ENCODE peak calls at places on chromosomes 6 and 20, in seven cellular contexts. R is Panc1, K is stomach, N is H1, E is HepG2, J is transverse colon, T is prostate gland. Z is an unnamed sample.

GRCh38 chr20:45857836-45858250 is 429 bp downstream of the ZSWIM3 start:
- DNase-seq in R (no peak), K (no peak), N (no peak), E (no peak), J (no peak), T (no peak), Z (peak)

GRCh38 chr6:35543459-35544193 is 30.9 kb upstream of the TULP1 start:
- DNase-seq in R (no peak), K (no peak), N (no peak), E (no peak), J (no peak), T (no peak), Z (no peak)

GRCh38 chr6:146542881-146543210 is 787 bp upstream of the RAB32 start:
- DNase-seq in R (no peak), K (no peak), N (no peak), E (no peak), J (no peak), T (no peak), Z (no peak)

GRCh38 chr20:4613718-4614620 is 107.7 kb upstream of the PRND start:
- DNase-seq in R (peak), K (peak), N (peak), E (peak), J (peak), T (no peak), Z (peak)

GRCh38 chr6:25229671-25230321 is 49.4 kb upstream of the CARMIL1 start:
- DNase-seq in R (no peak), K (no peak), N (no peak), E (no peak), J (no peak), T (no peak), Z (no peak)

GRCh38 chr6:54262956-54263355 is 45.3 kb upstream of the TINAG start:
- DNase-seq in R (no peak), K (no peak), N (no peak), E (no peak), J (no peak), T (no peak), Z (no peak)

GRCh38 chr6:68967549-68968300 is 332.6 kb downstream of the ADGRB3 start:
- DNase-seq in R (peak), K (peak), N (peak), E (peak), J (peak), T (peak), Z (peak)

GRCh38 chr6:169121013-169121412 is 132.6 kb downstream of the THBS2 start:
- DNase-seq in R (no peak), K (no peak), N (no peak), E (no peak), J (no peak), T (no peak), Z (no peak)

GRCh38 chr6:170291271-170292110 is 613 bp upstream of the DLL1 start:
- DNase-seq in R (no peak), K (peak), N (peak), E (no peak), J (peak), T (peak), Z (no peak)
- TF ChIP-seq POLR2AphosphoS5 in R (no peak), K (no peak), N (no peak), E (no peak), J (no peak), T (peak), Z (no peak)

DNA sequence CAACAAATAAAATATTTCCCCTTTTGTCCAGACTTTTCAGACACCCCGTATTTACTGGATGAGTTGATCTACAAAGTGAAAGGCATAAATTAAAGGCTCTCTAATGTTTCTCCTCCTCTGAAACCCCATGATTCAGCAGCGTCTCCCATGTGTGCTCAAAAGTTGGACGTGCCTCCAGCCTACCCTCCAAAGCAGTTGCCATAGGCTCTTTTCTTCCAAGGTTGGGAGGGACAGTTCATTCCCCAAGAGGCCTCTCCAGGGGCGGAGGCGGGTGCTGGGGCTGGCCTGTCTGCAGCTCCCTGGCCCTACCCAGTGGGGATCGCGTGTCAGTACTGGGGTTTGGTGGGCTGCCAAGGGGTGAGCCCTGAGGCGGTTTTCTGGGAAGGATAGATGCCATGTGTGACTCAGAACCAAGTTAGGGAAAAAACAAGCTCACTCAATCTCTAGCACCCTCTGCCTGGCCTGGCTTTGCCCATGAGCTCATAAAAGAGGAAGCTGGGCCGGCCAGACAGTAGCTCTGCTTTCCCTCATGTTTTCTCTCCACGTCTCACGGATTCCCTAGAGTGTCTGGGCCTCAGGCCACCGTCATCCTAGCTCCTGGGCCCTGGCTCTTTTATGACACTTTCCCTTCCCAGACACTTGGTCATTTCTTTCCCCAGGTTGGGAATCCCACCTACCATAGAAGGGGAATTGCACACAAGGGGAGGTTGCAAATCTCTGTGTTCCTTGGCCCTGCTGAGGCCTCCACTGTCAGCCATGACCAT is 8.0 kb upstream of the IER3 start:
- DNase-seq in R (peak), K (peak), N (no peak), E (no peak), J (peak), T (peak), Z (no peak)
- TF ChIP-seq POLR2AphosphoS5 in R (peak), K (peak), N (no peak), E (no peak), J (peak), T (peak), Z (no peak)

DNA sequence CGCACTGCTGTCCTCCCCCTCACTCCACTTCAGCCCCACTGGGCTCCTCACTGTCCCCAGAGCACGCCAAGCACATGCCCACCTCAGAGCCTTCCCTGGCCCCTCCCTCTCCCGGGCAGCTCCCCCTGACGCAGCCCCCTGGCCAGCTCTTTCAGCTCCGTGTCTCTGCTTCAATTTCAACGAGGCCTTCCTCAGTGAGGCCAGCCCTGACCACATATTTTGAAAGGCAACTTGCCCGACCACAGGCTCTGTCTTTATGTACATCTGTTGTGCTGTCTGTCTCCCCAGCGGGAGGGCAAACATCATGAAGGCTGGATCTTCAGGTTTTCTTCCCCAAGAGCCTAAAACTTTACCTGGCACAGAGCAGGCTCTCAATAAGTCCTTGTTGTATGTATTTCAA is 44.6 kb downstream of the JPH2 start:
- DNase-seq in R (no peak), K (no peak), N (no peak), E (no peak), J (no peak), T (no peak), Z (no peak)
- TF ChIP-seq POLR2AphosphoS5 in R (no peak), K (no peak), N (no peak), E (no peak), J (no peak), T (no peak), Z (no peak)

DNA sequence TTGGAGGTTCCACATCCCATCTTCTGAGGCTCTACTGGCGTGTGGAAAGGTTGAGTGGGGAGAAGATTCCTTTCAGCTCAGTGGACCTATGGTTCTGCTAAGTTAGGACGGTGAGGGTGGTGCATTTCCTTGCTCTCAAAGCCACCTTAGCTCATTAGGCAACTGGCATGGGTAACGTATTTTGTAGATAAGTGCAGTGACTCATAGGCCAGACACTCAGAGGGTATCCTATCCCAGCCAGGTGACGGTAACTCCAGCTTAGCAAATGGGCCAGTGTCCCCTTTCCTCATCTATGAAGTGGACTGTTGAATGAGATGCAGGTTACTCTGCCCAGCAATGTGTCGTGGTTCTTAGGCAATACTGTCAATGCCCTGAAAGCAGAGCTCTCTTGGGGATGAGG is 3.7 kb downstream of the RPS6KA2 start:
- DNase-seq in R (no peak), K (no peak), N (no peak), E (no peak), J (no peak), T (no peak), Z (no peak)
- TF ChIP-seq POLR2AphosphoS5 in R (no peak), K (peak), N (no peak), E (no peak), J (no peak), T (no peak), Z (no peak)

DNA sequence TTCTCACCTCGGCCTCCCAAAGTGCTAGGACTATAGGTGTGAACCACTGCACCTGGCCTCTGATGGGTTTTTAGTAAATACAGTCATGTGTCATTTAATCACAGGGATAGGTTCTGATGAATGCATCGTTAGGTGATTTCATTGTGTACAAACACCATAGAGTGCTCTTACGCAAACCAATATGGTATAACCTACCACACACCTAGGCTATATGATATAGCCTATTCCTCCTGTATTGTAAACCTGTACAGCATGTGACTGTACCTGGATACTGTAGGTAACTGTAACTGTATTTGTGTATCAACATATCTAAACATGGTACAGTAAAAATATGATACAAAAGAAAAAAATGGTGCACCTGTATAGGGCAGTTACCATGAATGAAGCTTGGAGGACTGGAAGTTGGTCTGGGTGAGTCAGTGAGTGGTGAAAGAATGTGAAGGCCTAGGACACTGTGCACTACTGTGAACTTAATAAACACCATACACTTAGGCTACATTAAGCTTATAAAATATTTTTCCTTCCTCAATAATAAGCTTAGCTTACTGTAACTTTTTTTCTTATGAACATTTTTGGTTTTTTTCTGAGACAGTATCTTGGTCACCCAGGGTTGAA is 10.0 kb downstream of the BICRAL start:
- DNase-seq in R (no peak), K (no peak), N (no peak), E (no peak), J (no peak), T (no peak), Z (no peak)
- TF ChIP-seq POLR2AphosphoS5 in R (no peak), K (no peak), N (peak), E (no peak), J (peak), T (no peak), Z (no peak)

GRCh38 chr20:47285189-47285588 is 71.3 kb downstream of the ZMYND8 start:
- DNase-seq in R (no peak), K (no peak), N (no peak), E (no peak), J (no peak), T (no peak), Z (no peak)
- TF ChIP-seq POLR2AphosphoS5 in R (no peak), K (no peak), N (no peak), E (no peak), J (no peak), T (no peak), Z (no peak)

GRCh38 chr20:51454250-51454865 is 88.2 kb downstream of the NFATC2 start:
- DNase-seq in R (no peak), K (no peak), N (no peak), E (no peak), J (no peak), T (no peak), Z (no peak)

GRCh38 chr20:51458751-51459439 is 83.6 kb downstream of the NFATC2 start:
- DNase-seq in R (no peak), K (no peak), N (no peak), E (no peak), J (no peak), T (no peak), Z (no peak)

GRCh38 chr20:51460163-51460562 is 82.4 kb downstream of the NFATC2 start:
- DNase-seq in R (no peak), K (no peak), N (no peak), E (no peak), J (no peak), T (no peak), Z (no peak)

GRCh38 chr20:51457281-51457932 is 85.1 kb downstream of the NFATC2 start:
- DNase-seq in R (no peak), K (no peak), N (no peak), E (no peak), J (no peak), T (peak), Z (no peak)

GRCh38 chr20:51456511-51457280 is 85.8 kb downstream of the NFATC2 start:
- DNase-seq in R (peak), K (peak), N (no peak), E (peak), J (peak), T (peak), Z (no peak)
- TF ChIP-seq POLR2AphosphoS5 in R (peak), K (peak), N (no peak), E (no peak), J (peak), T (peak), Z (no peak)

DNA sequence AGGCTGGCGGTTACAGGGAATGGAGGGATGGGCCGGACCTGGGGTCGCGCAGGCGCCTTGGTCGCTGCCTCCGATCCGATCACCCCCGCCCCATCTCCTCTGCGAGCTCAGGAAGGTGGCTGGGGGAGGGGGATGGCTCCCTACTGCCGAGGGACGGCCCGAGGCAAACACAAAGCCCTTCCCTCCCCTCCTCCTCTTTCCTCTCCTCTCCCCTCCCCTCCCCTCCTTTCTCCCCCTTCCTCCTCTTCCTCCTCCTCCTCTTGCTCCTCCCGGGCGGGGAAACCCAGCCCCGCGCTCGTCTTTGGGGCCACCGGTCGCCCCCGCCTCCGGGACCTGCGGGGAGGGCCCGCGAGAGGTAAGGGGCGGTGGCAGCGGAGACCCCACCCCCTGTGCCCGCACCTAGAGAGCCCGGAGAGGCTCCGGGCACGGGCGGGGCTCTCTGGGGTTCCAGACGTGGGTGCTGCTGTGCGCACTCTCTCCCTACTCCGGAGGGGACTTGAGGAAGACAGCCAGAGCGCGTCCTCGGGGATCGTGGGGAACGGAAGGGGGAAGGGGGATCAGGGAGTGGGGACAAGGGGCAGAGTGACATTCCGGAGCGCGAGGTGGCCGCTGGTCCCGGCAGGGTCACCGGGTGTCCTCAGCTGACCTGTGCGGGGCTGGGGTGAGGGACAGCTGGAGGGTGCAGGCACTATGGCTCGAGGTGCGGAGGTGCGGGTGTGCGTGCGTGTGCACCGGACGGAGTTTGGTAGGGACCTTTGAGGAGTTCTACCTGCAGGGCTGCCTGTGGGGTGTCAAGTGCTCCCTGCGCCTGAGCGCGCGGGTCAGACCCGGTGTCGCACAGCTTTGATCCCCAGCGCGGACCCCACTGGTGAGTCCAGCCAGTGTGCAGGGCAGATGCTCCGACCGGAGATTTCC is at the start of gene RIN2:
- DNase-seq in R (peak), K (peak), N (peak), E (peak), J (peak), T (peak), Z (no peak)
- TF ChIP-seq POLR2AphosphoS5 in R (no peak), K (peak), N (no peak), E (peak), J (peak), T (peak), Z (no peak)

DNA sequence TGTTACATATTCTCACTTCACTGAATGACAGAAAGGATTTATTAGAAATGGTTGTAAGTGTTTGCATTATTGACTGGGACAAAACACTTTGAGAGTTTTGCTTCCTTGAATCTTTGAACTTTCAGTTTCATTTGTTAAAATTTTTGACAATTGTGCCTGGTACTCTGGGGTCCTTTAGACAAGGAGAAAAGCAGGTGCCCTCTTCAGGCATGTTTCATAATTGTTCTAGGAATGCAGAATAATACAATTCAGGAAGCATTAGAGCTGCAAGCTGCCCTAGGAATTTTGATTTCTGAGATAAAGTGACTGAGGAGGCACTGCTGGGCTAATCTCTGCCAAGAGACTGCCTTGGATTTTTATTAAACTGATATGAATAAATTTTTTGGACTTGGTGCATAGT is 49.7 kb downstream of the TOP1 start:
- DNase-seq in R (no peak), K (no peak), N (no peak), E (peak), J (no peak), T (peak), Z (no peak)
- TF ChIP-seq POLR2AphosphoS5 in R (no peak), K (peak), N (no peak), E (no peak), J (no peak), T (peak), Z (no peak)

GRCh38 chr6:52572536-52572935 is 4.3 kb downstream of the TRAM2 start:
- DNase-seq in R (no peak), K (no peak), N (no peak), E (no peak), J (no peak), T (no peak), Z (no peak)

GRCh38 chr6:52570291-52570700 is 6.6 kb downstream of the TRAM2 start:
- DNase-seq in R (no peak), K (no peak), N (no peak), E (no peak), J (peak), T (no peak), Z (no peak)

GRCh38 chr6:52573295-52573694 is 3.6 kb downstream of the TRAM2 start:
- DNase-seq in R (no peak), K (no peak), N (no peak), E (no peak), J (no peak), T (no peak), Z (no peak)

GRCh38 chr6:52568320-52568719 is 8.5 kb downstream of the TRAM2 start:
- DNase-seq in R (no peak), K (no peak), N (no peak), E (no peak), J (no peak), T (no peak), Z (no peak)

GRCh38 chr6:52571099-52571755 is 5.6 kb downstream of the TRAM2 start:
- DNase-seq in R (no peak), K (no peak), N (no peak), E (no peak), J (no peak), T (no peak), Z (no peak)
- TF ChIP-seq POLR2AphosphoS5 in R (no peak), K (no peak), N (no peak), E (no peak), J (no peak), T (no peak), Z (no peak)